ENCODE peak calls at places on chromosomes 13 and 19, in five cellular contexts. One of them, this sample, is unnamed.

GRCh38 chr19:45508931-45509691 is 1.8 kb downstream of the VASP start:
- DNase-seq in psoas muscle: peak; percentile 84
- DNase-seq in left cardiac atrium: peak; percentile 86
- DNase-seq in activated gamma-delta T cell: no peak
- DNase-seq in C1 segment of cervical spinal cord: peak; percentile 13
- DNase-seq in this sample: peak; percentile 76

GRCh38 chr13:95926231-95926630 is 127.0 kb downstream of the UGGT2 start:
- DNase-seq in psoas muscle: no peak
- DNase-seq in left cardiac atrium: no peak
- DNase-seq in activated gamma-delta T cell: no peak
- DNase-seq in C1 segment of cervical spinal cord: no peak
- DNase-seq in this sample: no peak

GRCh38 chr19:4759388-4760284 is 31.9 kb upstream of the FEM1A start:
- DNase-seq in psoas muscle: peak; percentile 92
- DNase-seq in left cardiac atrium: peak; percentile 92
- DNase-seq in activated gamma-delta T cell: peak; percentile 59
- DNase-seq in C1 segment of cervical spinal cord: peak; percentile 77
- DNase-seq in this sample: peak; percentile 98

GRCh38 chr19:55959996-55960675 is 12.5 kb downstream of the NLRP8 start:
- DNase-seq in psoas muscle: no peak
- DNase-seq in left cardiac atrium: no peak
- DNase-seq in activated gamma-delta T cell: no peak
- DNase-seq in C1 segment of cervical spinal cord: no peak
- DNase-seq in this sample: no peak

GRCh38 chr13:102799544-102800144 is 725 bp downstream of the BIVM start:
- DNase-seq in psoas muscle: no peak
- DNase-seq in left cardiac atrium: peak; percentile 52
- DNase-seq in activated gamma-delta T cell: peak; percentile 16
- DNase-seq in C1 segment of cervical spinal cord: peak; percentile 65
- DNase-seq in this sample: no peak

GRCh38 chr19:40413291-40413994 is at the start of gene PRX:
- DNase-seq in psoas muscle: no peak
- DNase-seq in left cardiac atrium: no peak
- DNase-seq in activated gamma-delta T cell: no peak
- DNase-seq in C1 segment of cervical spinal cord: no peak
- DNase-seq in this sample: no peak

GRCh38 chr19:48395499-48395898 is 2.0 kb downstream of the GRIN2D start:
- DNase-seq in psoas muscle: no peak
- DNase-seq in left cardiac atrium: no peak
- DNase-seq in activated gamma-delta T cell: no peak
- DNase-seq in C1 segment of cervical spinal cord: no peak
- DNase-seq in this sample: no peak

GRCh38 chr19:15107056-15108010 is at the start of gene SYDE1:
- DNase-seq in psoas muscle: peak; percentile 73
- DNase-seq in left cardiac atrium: peak; percentile 68
- DNase-seq in activated gamma-delta T cell: no peak
- DNase-seq in C1 segment of cervical spinal cord: no peak
- DNase-seq in this sample: peak; percentile 54

GRCh38 chr13:83940742-83941141 is 58.5 kb upstream of the SLITRK1 start:
- DNase-seq in psoas muscle: no peak
- DNase-seq in left cardiac atrium: no peak
- DNase-seq in activated gamma-delta T cell: no peak
- DNase-seq in C1 segment of cervical spinal cord: no peak
- DNase-seq in this sample: no peak

GRCh38 chr19:6279931-6280591 is at the start of gene MLLT1:
- DNase-seq in psoas muscle: peak; percentile 99
- DNase-seq in left cardiac atrium: peak; percentile 97
- DNase-seq in activated gamma-delta T cell: peak; percentile 98
- DNase-seq in C1 segment of cervical spinal cord: peak; percentile 88
- DNase-seq in this sample: peak; percentile 97

GRCh38 chr13:68988176-68988575 is 1119.5 kb upstream of the ATXN8OS start:
- DNase-seq in psoas muscle: no peak
- DNase-seq in left cardiac atrium: no peak
- DNase-seq in activated gamma-delta T cell: no peak
- DNase-seq in C1 segment of cervical spinal cord: no peak
- DNase-seq in this sample: no peak

GRCh38 chr19:28435551-28436261 is 777.2 kb downstream of the UQCRFS1 start:
- DNase-seq in psoas muscle: no peak
- DNase-seq in left cardiac atrium: peak; percentile 32
- DNase-seq in activated gamma-delta T cell: no peak
- DNase-seq in C1 segment of cervical spinal cord: no peak
- DNase-seq in this sample: peak; percentile 39

GRCh38 chr13:114140131-114140908 is 7.9 kb upstream of the RASA3 start:
- DNase-seq in psoas muscle: no peak
- DNase-seq in left cardiac atrium: peak; percentile 16
- DNase-seq in activated gamma-delta T cell: no peak
- DNase-seq in C1 segment of cervical spinal cord: no peak
- DNase-seq in this sample: no peak

GRCh38 chr13:110409581-110409992 is 102.5 kb downstream of the COL4A2 start:
- DNase-seq in psoas muscle: no peak
- DNase-seq in left cardiac atrium: peak; percentile 75
- DNase-seq in activated gamma-delta T cell: no peak
- DNase-seq in C1 segment of cervical spinal cord: no peak
- DNase-seq in this sample: no peak

GRCh38 chr13:39054112-39054511 is 15.9 kb downstream of the NHLRC3 start:
- DNase-seq in psoas muscle: no peak
- DNase-seq in left cardiac atrium: no peak
- DNase-seq in activated gamma-delta T cell: no peak
- DNase-seq in C1 segment of cervical spinal cord: no peak
- DNase-seq in this sample: no peak

GRCh38 chr13:97798836-97799235 is 154.6 kb upstream of the IPO5 start:
- DNase-seq in psoas muscle: no peak
- DNase-seq in left cardiac atrium: no peak
- DNase-seq in activated gamma-delta T cell: no peak
- DNase-seq in C1 segment of cervical spinal cord: no peak
- DNase-seq in this sample: no peak

GRCh38 chr13:27450921-27451461 is 627 bp upstream of the MTIF3 start:
- DNase-seq in psoas muscle: peak; percentile 69
- DNase-seq in left cardiac atrium: peak; percentile 54
- DNase-seq in activated gamma-delta T cell: peak; percentile 31
- DNase-seq in C1 segment of cervical spinal cord: peak; percentile 33
- DNase-seq in this sample: peak; percentile 34

GRCh38 chr19:56111601-56112312 is 9.3 kb downstream of the ZNF787 start:
- DNase-seq in psoas muscle: peak; percentile 67
- DNase-seq in left cardiac atrium: peak; percentile 73
- DNase-seq in activated gamma-delta T cell: no peak
- DNase-seq in C1 segment of cervical spinal cord: peak; percentile 7
- DNase-seq in this sample: peak; percentile 86

GRCh38 chr19:48873476-48874308 is 1.5 kb downstream of the PPP1R15A start:
- DNase-seq in psoas muscle: no peak
- DNase-seq in left cardiac atrium: no peak
- DNase-seq in activated gamma-delta T cell: no peak
- DNase-seq in C1 segment of cervical spinal cord: peak; percentile 59
- DNase-seq in this sample: peak; percentile 30

GRCh38 chr13:71300602-71301001 is 566.4 kb downstream of the DACH1 start:
- DNase-seq in psoas muscle: no peak
- DNase-seq in left cardiac atrium: no peak
- DNase-seq in activated gamma-delta T cell: no peak
- DNase-seq in C1 segment of cervical spinal cord: no peak
- DNase-seq in this sample: no peak

GRCh38 chr19:43735957-43736356 is 18.8 kb downstream of the SMG9 start:
- DNase-seq in psoas muscle: no peak
- DNase-seq in left cardiac atrium: no peak
- DNase-seq in activated gamma-delta T cell: no peak
- DNase-seq in C1 segment of cervical spinal cord: no peak
- DNase-seq in this sample: no peak

GRCh38 chr19:1291761-1292418 is 6.2 kb downstream of the EFNA2 start:
- DNase-seq in psoas muscle: no peak
- DNase-seq in left cardiac atrium: no peak
- DNase-seq in activated gamma-delta T cell: no peak
- DNase-seq in C1 segment of cervical spinal cord: no peak
- DNase-seq in this sample: no peak

GRCh38 chr13:101053694-101054093 is 362.6 kb downstream of the NALCN start:
- DNase-seq in psoas muscle: no peak
- DNase-seq in left cardiac atrium: no peak
- DNase-seq in activated gamma-delta T cell: no peak
- DNase-seq in C1 segment of cervical spinal cord: no peak
- DNase-seq in this sample: no peak

GRCh38 chr13:95250961-95251360 is 50.3 kb downstream of the ABCC4 start:
- DNase-seq in psoas muscle: no peak
- DNase-seq in left cardiac atrium: no peak
- DNase-seq in activated gamma-delta T cell: no peak
- DNase-seq in C1 segment of cervical spinal cord: no peak
- DNase-seq in this sample: no peak

GRCh38 chr19:11481777-11482383 is 1.0 kb upstream of the ELAVL3 start:
- DNase-seq in psoas muscle: peak; percentile 83
- DNase-seq in left cardiac atrium: peak; percentile 84
- DNase-seq in activated gamma-delta T cell: no peak
- DNase-seq in C1 segment of cervical spinal cord: peak; percentile 94
- DNase-seq in this sample: peak; percentile 82

GRCh38 chr13:111043575-111043982 is 71.5 kb upstream of the ARHGEF7 start:
- DNase-seq in psoas muscle: peak; percentile 69
- DNase-seq in left cardiac atrium: peak; percentile 40
- DNase-seq in activated gamma-delta T cell: no peak
- DNase-seq in C1 segment of cervical spinal cord: no peak
- DNase-seq in this sample: no peak

GRCh38 chr13:114131581-114132418 is 623 bp downstream of the RASA3 start:
- DNase-seq in psoas muscle: peak; percentile 70
- DNase-seq in left cardiac atrium: no peak
- DNase-seq in activated gamma-delta T cell: no peak
- DNase-seq in C1 segment of cervical spinal cord: no peak
- DNase-seq in this sample: no peak

GRCh38 chr19:13920940-13921744 is 15.1 kb downstream of the CC2D1A start:
- DNase-seq in psoas muscle: no peak
- DNase-seq in left cardiac atrium: no peak
- DNase-seq in activated gamma-delta T cell: no peak
- DNase-seq in C1 segment of cervical spinal cord: no peak
- DNase-seq in this sample: no peak

GRCh38 chr13:75843033-75843432 is 206.9 kb downstream of the LMO7 start:
- DNase-seq in psoas muscle: no peak
- DNase-seq in left cardiac atrium: no peak
- DNase-seq in activated gamma-delta T cell: no peak
- DNase-seq in C1 segment of cervical spinal cord: no peak
- DNase-seq in this sample: no peak

GRCh38 chr19:19256072-19256969 is 16.8 kb downstream of the TM6SF2 start:
- DNase-seq in psoas muscle: no peak
- DNase-seq in left cardiac atrium: no peak
- DNase-seq in activated gamma-delta T cell: no peak
- DNase-seq in C1 segment of cervical spinal cord: no peak
- DNase-seq in this sample: no peak